ENCODE peak calls at places on chromosomes 16 and 17, in five cellular contexts. H, F, K, S and Y are unnamed samples.

GRCh38 chr17:4544135-4544651 is 11.0 kb downstream of the MYBBP1A start:
- DNase-seq in S (no peak), K (no peak), H (no peak), F (no peak), Y (no peak)

GRCh38 chr16:22313141-22313781 is 16.1 kb downstream of the POLR3E start:
- DNase-seq in F (no peak), K (no peak), S (no peak), H (no peak), Y (peak)

GRCh38 chr17:7436556-7437368 is 1.5 kb downstream of the TMEM102 start:
- DNase-seq in S (peak), H (peak), F (peak), K (peak), Y (peak)

GRCh38 chr17:56160395-56160889 is 7.2 kb downstream of the ANKFN1 start:
- DNase-seq in K (no peak), S (no peak), H (no peak), F (no peak), Y (no peak)

GRCh38 chr16:89017956-89018604 is 41.1 kb upstream of the CBFA2T3 start:
- DNase-seq in H (no peak), K (no peak), S (no peak), F (no peak), Y (no peak)

GRCh38 chr17:17495448-17496188 is 577 bp downstream of the RASD1 start:
- DNase-seq in F (no peak), S (peak), K (no peak), H (no peak), Y (peak)

GRCh38 chr17:27984404-27984803 is 58.1 kb upstream of the NLK start:
- DNase-seq in H (no peak), K (no peak), S (no peak), F (no peak), Y (no peak)

GRCh38 chr16:83653785-83654184 is 154.0 kb upstream of the HSBP1 start:
- DNase-seq in F (no peak), K (no peak), S (no peak), H (no peak), Y (no peak)

GRCh38 chr16:8655184-8655717 is 19.2 kb upstream of the ABAT start:
- DNase-seq in S (peak), F (no peak), H (no peak), K (no peak), Y (no peak)

GRCh38 chr17:34580685-34581445 is 1.5 kb downstream of the TMEM132E start:
- DNase-seq in S (no peak), F (no peak), H (no peak), K (no peak), Y (no peak)

GRCh38 chr17:77394540-77395295 is 253.9 kb downstream of the SEC14L1 start:
- DNase-seq in F (no peak), H (no peak), K (no peak), S (peak), Y (no peak)

GRCh38 chr16:54282202-54282922 is 4.2 kb downstream of the IRX3 start:
- DNase-seq in S (peak), F (no peak), K (peak), H (peak), Y (peak)

GRCh38 chr17:7803981-7804380 is 30.0 kb upstream of the KDM6B start:
- DNase-seq in S (peak), H (no peak), F (no peak), K (no peak), Y (no peak)

GRCh38 chr16:8474576-8474975 is 115.7 kb downstream of the TMEM114 start:
- DNase-seq in K (no peak), H (no peak), S (no peak), F (no peak), Y (no peak)

GRCh38 chr17:42517516-42517915 is 18.5 kb upstream of the NAGLU start:
- DNase-seq in H (peak), F (peak), S (peak), K (peak), Y (peak)

GRCh38 chr17:76772842-76773521 is 35.1 kb downstream of the MFSD11 start:
- DNase-seq in K (no peak), H (no peak), S (no peak), F (no peak), Y (no peak)

GRCh38 chr17:78993241-78993956 is 13.7 kb upstream of the LGALS3BP start:
- DNase-seq in F (peak), S (peak), K (peak), H (peak), Y (peak)

GRCh38 chr16:85010931-85011845 is at the start of gene ZDHHC7:
- DNase-seq in K (peak), S (peak), F (peak), H (peak), Y (peak)

GRCh38 chr17:7241047-7241733 is 1.1 kb downstream of the GABARAP start:
- DNase-seq in S (no peak), F (no peak), K (no peak), H (no peak), Y (no peak)

GRCh38 chr17:17479209-17479608 is 2.4 kb downstream of the MED9 start:
- DNase-seq in K (no peak), F (no peak), H (no peak), S (no peak), Y (no peak)

GRCh38 chr16:11155284-11155806 is 100.7 kb downstream of the SOCS1 start:
- DNase-seq in F (no peak), S (no peak), H (no peak), K (no peak), Y (no peak)

GRCh38 chr17:83080641-83081560 is 1.5 kb downstream of the METRNL start:
- DNase-seq in F (no peak), H (no peak), K (peak), S (peak), Y (no peak)

GRCh38 chr16:20944861-20945390 is 44.4 kb downstream of the LYRM1 start:
- DNase-seq in S (no peak), K (no peak), F (no peak), H (no peak), Y (no peak)

GRCh38 chr17:9668532-9668931 is 23.2 kb downstream of the USP43 start:
- DNase-seq in H (no peak), F (no peak), S (no peak), K (no peak), Y (no peak)

GRCh38 chr16:21199607-21200218 is 11.7 kb downstream of the ZP2 start:
- DNase-seq in K (no peak), H (no peak), F (no peak), S (no peak), Y (no peak)

DNA sequence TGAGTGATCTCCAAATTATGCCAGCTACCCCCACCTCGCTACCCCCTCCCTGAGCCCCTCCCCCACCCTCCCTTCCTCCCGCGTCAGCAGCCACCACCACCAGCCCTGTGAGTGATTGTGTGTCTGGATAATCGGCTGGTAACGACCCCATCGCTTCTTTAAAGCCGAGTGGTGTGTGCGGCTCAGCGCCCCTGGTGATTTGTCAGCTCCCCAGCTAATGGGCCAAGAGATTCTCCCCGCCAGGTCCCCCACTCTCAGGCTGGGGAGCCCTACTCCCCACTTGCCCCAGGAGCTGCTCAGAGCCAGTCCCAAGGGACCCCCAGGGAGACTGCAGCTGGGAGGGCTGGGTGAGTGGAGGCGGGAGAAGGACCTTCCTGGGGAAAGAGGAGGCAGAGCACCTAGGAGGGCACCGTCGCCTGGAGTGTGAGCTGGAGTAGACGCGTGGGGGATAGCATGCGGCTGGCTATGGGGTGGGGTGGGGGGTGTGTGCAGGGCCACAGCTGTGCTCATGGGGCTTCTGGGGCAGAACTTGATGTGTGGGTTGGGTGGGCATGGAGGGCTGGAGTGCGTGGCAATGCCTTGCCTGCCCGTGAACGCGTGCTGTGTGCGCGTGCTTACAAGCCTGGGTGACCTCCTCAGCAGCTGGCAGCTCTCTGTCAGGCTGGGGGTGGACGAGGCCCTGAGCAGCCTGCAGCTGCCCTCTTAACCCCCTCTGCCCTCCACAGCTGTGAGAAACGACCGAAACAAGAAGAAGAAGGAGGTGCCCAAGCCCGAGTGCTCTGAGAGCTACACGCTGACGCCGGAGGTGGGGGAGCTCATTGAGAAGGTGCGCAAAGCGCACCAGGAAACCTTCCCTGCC is 13.1 kb downstream of the GJD3 start:
- DNase-seq in S (no peak), F (no peak), H (no peak), K (no peak), Y (no peak)
- H3K4me3 ChIP-seq in S (no peak), F (no peak), H (no peak), K (no peak), Y (no peak)

GRCh38 chr16:1428511-1428910 is 2.4 kb upstream of the PERCC1 start:
- DNase-seq in S (no peak), K (no peak), F (no peak), H (peak), Y (no peak)
- TF ChIP-seq CTCF in S (peak), K (no peak), F (peak), H (peak), Y (no peak)

GRCh38 chr17:44199553-44200477 is at the start of gene ATXN7L3:
- DNase-seq in F (peak), K (peak), H (peak), S (peak), Y (peak)

GRCh38 chr17:44198721-44199552 is 747 bp downstream of the ATXN7L3 start:
- DNase-seq in S (peak), H (peak), F (no peak), K (peak), Y (peak)

GRCh38 chr17:44200478-44201155 is 933 bp upstream of the ATXN7L3 start:
- DNase-seq in K (no peak), H (no peak), S (peak), F (no peak), Y (no peak)

GRCh38 chr17:44197107-44197506 is 2.6 kb downstream of the ATXN7L3 start:
- DNase-seq in S (no peak), F (no peak), H (no peak), K (no peak), Y (no peak)

GRCh38 chr17:44197980-44198720 is 1.5 kb downstream of the ATXN7L3 start:
- DNase-seq in K (peak), F (no peak), H (peak), S (peak), Y (no peak)
- TF ChIP-seq POLR2A in K (no peak), F (no peak), H (peak), S (peak), Y (no peak)

GRCh38 chr17:73203788-73204479 is 11.1 kb downstream of the COG1 start:
- DNase-seq in H (no peak), F (no peak), S (no peak), K (no peak), Y (peak)
- H3K4me3 ChIP-seq in H (no peak), F (no peak), S (no peak), K (no peak), Y (no peak)

DNA sequence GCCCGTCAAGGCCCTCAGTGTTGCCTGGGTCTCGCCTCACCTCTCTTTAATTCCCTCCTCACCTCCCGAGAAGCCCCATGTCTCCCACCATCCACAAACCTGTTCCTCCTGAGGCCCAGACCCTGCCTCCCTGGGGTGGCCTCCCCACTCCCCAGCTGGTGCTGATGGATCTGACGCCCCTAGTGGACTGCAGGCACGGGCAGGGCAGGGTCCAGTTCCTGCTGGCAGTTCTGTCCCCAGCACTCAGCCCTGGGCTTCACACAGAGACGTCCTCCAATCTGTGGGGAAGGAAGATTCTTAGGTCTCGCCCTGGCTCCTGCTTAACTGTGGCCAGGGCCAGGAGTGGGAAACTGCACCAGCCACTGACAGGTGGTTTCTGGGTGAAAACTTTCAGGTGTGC is 108.8 kb downstream of the AMFR start:
- DNase-seq in K (no peak), H (no peak), F (no peak), S (no peak), Y (no peak)
- TF ChIP-seq CTCF in K (no peak), H (no peak), F (no peak), S (no peak), Y (no peak)